ENCODE peak calls at places on chromosomes 13 and 19, in five cellular contexts. H is body of pancreas; T is AG20443; S is stimulated activated CD4-positive, alpha-beta T cell treated with anti-CD3 and anti-CD28 coated beads, TNF-alpha, amount 100 ng/mL, for 24 hours; E is small intestine. P is an unnamed sample.
A peak's percentile ranks its signal among the peaks of the same experiment; 100 is the strongest.

GRCh38 chr13:99214232-99214631 is 13.6 kb downstream of the UBAC2 start:
- DNase-seq in H (no peak), T (no peak), S (peak; percentile 57), E (no peak), P (no peak)

GRCh38 chr13:44142911-44143665 is 230.5 kb upstream of the SERP2 start:
- DNase-seq in H (no peak), T (no peak), S (no peak), E (peak; percentile 64), P (no peak)

GRCh38 chr13:28161370-28161769 is 23.0 kb downstream of the PAN3 start:
- DNase-seq in H (no peak), T (peak; percentile 20), S (no peak), E (peak; percentile 95), P (no peak)

GRCh38 chr19:46603752-46604241 is 2.7 kb downstream of the CALM3 start:
- DNase-seq in H (no peak), T (peak; percentile 11), S (no peak), E (peak; percentile 46), P (no peak)

GRCh38 chr13:50685491-50685890 is 158.0 kb downstream of the DLEU7 start:
- DNase-seq in H (peak; percentile 34), T (no peak), S (no peak), E (peak; percentile 7), P (no peak)

GRCh38 chr19:35525873-35526272 is 2.2 kb downstream of the SBSN start:
- DNase-seq in H (no peak), T (no peak), S (no peak), E (no peak), P (no peak)

GRCh38 chr19:45177817-45178261 is at the start of gene TRAPPC6A:
- DNase-seq in H (no peak), T (peak; percentile 67), S (peak; percentile 22), E (no peak), P (peak; percentile 82)

GRCh38 chr19:40165362-40165937 is 25.8 kb upstream of the MAP3K10 start:
- DNase-seq in H (peak; percentile 17), T (peak; percentile 80), S (peak; percentile 59), E (peak; percentile 27), P (peak; percentile 30)

GRCh38 chr13:26497991-26498423 is 59.5 kb upstream of the WASF3 start:
- DNase-seq in H (no peak), T (peak; percentile 80), S (no peak), E (no peak), P (no peak)

GRCh38 chr19:55702131-55702627 is 27.2 kb downstream of the EPN1 start:
- DNase-seq in H (peak; percentile 27), T (no peak), S (no peak), E (peak; percentile 78), P (no peak)

GRCh38 chr19:29812080-29812880 is 489 bp downstream of the CCNE1 start:
- DNase-seq in H (peak; percentile 21), T (peak; percentile 34), S (no peak), E (no peak), P (no peak)

GRCh38 chr13:71860547-71861131 is 6.4 kb downstream of the DACH1 start:
- DNase-seq in H (no peak), T (no peak), S (no peak), E (peak; percentile 27), P (no peak)

GRCh38 chr13:103983948-103984347 is 917.7 kb upstream of the SLC10A2 start:
- DNase-seq in H (no peak), T (no peak), S (no peak), E (no peak), P (no peak)

GRCh38 chr19:48938256-48938655 is 4.8 kb downstream of the DHDH start:
- DNase-seq in H (no peak), T (no peak), S (no peak), E (no peak), P (no peak)

GRCh38 chr19:14434543-14435319 is 1.6 kb downstream of the PKN1 start:
- DNase-seq in H (peak; percentile 56), T (peak; percentile 82), S (peak; percentile 40), E (peak; percentile 55), P (peak; percentile 67)

GRCh38 chr13:41648314-41648935 is 191.1 kb downstream of the RGCC start:
- DNase-seq in H (no peak), T (no peak), S (no peak), E (peak; percentile 6), P (no peak)

GRCh38 chr13:93977986-93978385 is 501.5 kb downstream of the DCT start:
- DNase-seq in H (no peak), T (no peak), S (no peak), E (no peak), P (no peak)

GRCh38 chr13:113849981-113850721 is 13.7 kb downstream of the GAS6 start:
- DNase-seq in H (no peak), T (no peak), S (no peak), E (peak; percentile 65), P (no peak)

P was measured in HL-60.